ENCODE peak calls at places on chromosomes 1 and 21, in seven cellular contexts. N is HL-60, T is stomach, J is sigmoid colon, G is prostate gland, A is esophagus muscularis mucosa, H is H1. X is an unnamed sample.

GRCh38 chr1:196143602-196144342 is 464.5 kb downstream of the KCNT2 start:
- DNase-seq in J (no peak), A (no peak), H (no peak), T (no peak), N (no peak), G (no peak), X (no peak)

GRCh38 chr1:9035226-9035625 is 9.0 kb upstream of the SLC2A7 start:
- DNase-seq in N (no peak), H (no peak), T (no peak), J (peak), A (no peak), G (no peak), X (no peak)

GRCh38 chr1:211653907-211654553 is 21.4 kb downstream of the NEK2 start:
- DNase-seq in H (no peak), T (no peak), G (no peak), J (no peak), A (no peak), N (no peak), X (no peak)

GRCh38 chr1:187275346-187275745 is 446.6 kb downstream of the PLA2G4A start:
- DNase-seq in A (no peak), N (no peak), J (no peak), G (no peak), T (no peak), H (no peak), X (no peak)

GRCh38 chr1:52305417-52306226 is 60.4 kb downstream of the CC2D1B start:
- DNase-seq in J (no peak), A (no peak), G (no peak), T (no peak), H (no peak), N (no peak), X (no peak)

GRCh38 chr1:6547301-6547700 is 7.0 kb downstream of the NOL9 start:
- DNase-seq in A (no peak), G (no peak), H (no peak), T (no peak), J (no peak), N (no peak), X (no peak)

GRCh38 chr1:30879940-30880339 is 28.6 kb downstream of the SDC3 start:
- DNase-seq in A (no peak), T (no peak), H (no peak), G (no peak), J (no peak), N (no peak), X (no peak)

GRCh38 chr1:7388488-7389185 is 382.5 kb upstream of the VAMP3 start:
- DNase-seq in A (peak), H (peak), J (peak), N (no peak), T (peak), G (no peak), X (no peak)

GRCh38 chr1:209861242-209861641 is 33.5 kb downstream of the UTP25 start:
- DNase-seq in T (no peak), G (no peak), H (no peak), J (no peak), N (no peak), A (no peak), X (no peak)

GRCh38 chr1:166900987-166901386 is 24.9 kb upstream of the TADA1 start:
- DNase-seq in J (no peak), G (no peak), T (no peak), N (no peak), H (no peak), A (no peak), X (no peak)

GRCh38 chr1:241934181-241934815 is 23.3 kb upstream of the BECN2 start:
- DNase-seq in T (no peak), N (no peak), J (peak), A (no peak), G (no peak), H (peak), X (no peak)

GRCh38 chr1:167262820-167263219 is 42.1 kb downstream of the POU2F1 start:
- DNase-seq in N (no peak), T (no peak), A (no peak), J (no peak), G (no peak), H (no peak), X (no peak)

GRCh38 chr21:46119565-46120271 is 21.8 kb downstream of the COL6A2 start:
- DNase-seq in J (peak), A (no peak), G (no peak), T (no peak), N (no peak), H (no peak), X (peak)

GRCh38 chr1:190391582-190391981 is 86.1 kb downstream of the BRINP3 start:
- DNase-seq in H (no peak), A (no peak), G (no peak), T (no peak), N (no peak), J (no peak), X (no peak)

GRCh38 chr1:47533176-47534039 is 95.6 kb downstream of the FOXD2 start:
- DNase-seq in J (peak), A (no peak), T (peak), H (peak), G (peak), N (no peak), X (peak)

GRCh38 chr1:45331436-45332345 is 5.0 kb downstream of the HPDL start:
- DNase-seq in T (no peak), G (no peak), J (no peak), H (no peak), N (no peak), A (no peak), X (no peak)

GRCh38 chr1:26862781-26863676 is at the start of gene SFN:
- DNase-seq in J (no peak), H (peak), A (no peak), N (peak), T (peak), G (peak), X (peak)

GRCh38 chr1:107594541-107594940 is 370.4 kb downstream of the VAV3 start:
- DNase-seq in T (no peak), A (no peak), G (no peak), N (no peak), H (no peak), J (no peak), X (no peak)

GRCh38 chr1:213303286-213303685 is 252.2 kb downstream of the RPS6KC1 start:
- DNase-seq in A (no peak), N (no peak), J (no peak), T (no peak), H (no peak), G (no peak), X (no peak)

GRCh38 chr1:42266253-42267135 is 68.5 kb downstream of the FOXJ3 start:
- DNase-seq in T (no peak), H (peak), N (no peak), J (no peak), G (peak), A (no peak), X (no peak)

GRCh38 chr1:167486090-167486824 is 32.1 kb downstream of the CD247 start:
- DNase-seq in T (no peak), H (no peak), A (no peak), J (no peak), N (no peak), G (no peak), X (no peak)

GRCh38 chr1:30678209-30678608 is 45.2 kb downstream of the MATN1 start:
- DNase-seq in H (no peak), J (no peak), G (no peak), T (no peak), A (no peak), N (no peak), X (no peak)

GRCh38 chr1:72278461-72278860 is 3.9 kb downstream of the NEGR1 start:
- DNase-seq in A (no peak), H (no peak), G (no peak), T (no peak), N (no peak), J (no peak), X (no peak)

GRCh38 chr1:147613506-147613905 is 56.8 kb downstream of the ACP6 start:
- DNase-seq in N (no peak), H (no peak), J (no peak), T (no peak), A (no peak), G (no peak), X (no peak)

GRCh38 chr1:117009132-117009531 is 7.6 kb downstream of the CD101 start:
- DNase-seq in J (no peak), A (no peak), H (no peak), T (no peak), G (no peak), N (peak), X (no peak)

DNA sequence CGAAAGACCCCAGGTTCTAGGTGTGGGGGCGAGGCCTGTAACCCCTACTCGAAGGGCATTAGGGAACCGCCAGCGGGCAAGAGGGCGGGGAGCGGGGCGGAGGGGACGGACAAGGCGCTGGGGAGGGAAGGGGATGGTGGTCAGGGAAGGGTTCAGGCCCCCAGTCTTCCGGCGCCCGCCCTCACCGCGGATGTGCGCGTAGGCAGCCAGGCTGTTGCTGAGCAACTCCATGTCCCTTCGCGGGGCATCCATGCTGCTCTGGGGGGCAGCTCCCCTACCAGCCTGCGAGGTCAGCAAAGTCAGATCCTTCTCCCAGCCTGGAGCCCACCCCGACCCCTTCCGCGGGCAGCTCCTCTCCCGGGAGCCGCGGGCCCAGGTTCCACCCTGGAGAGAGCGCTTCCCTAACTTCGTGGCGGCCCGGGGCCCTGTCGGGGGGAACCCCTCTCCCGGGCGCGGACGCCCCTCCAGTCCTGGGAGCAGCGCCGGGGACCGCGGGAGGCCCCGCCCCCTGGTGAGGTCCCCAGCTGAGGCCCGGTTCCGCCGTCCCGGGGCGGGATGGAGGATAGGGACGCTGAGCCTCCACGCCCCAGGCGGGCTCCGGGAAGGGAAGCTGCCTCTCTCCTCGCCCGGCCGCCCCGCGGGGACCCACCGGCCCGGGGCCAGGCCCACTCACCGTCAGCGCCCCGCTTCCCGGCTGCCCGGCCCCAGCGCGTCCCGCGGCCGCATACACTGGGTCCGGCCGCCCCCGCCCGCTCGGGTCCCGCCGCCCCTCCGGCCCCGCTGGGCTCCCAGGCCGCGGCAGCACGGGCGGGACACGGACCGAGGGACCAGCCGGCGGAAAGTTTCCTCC is 434 bp downstream of the EVA1B start:
- DNase-seq in N (no peak), H (peak), G (no peak), T (peak), A (no peak), J (peak), X (peak)
- TF ChIP-seq POLR2AphosphoS5 in N (no peak), H (peak), G (no peak), T (no peak), A (no peak), J (no peak), X (no peak)

GRCh38 chr21:33325222-33326067 is 675 bp downstream of the IFNAR1 start:
- DNase-seq in J (peak), N (peak), T (peak), H (no peak), A (peak), G (peak), X (peak)
- TF ChIP-seq POLR2AphosphoS5 in J (no peak), N (no peak), T (peak), H (no peak), A (no peak), G (no peak), X (peak)

DNA sequence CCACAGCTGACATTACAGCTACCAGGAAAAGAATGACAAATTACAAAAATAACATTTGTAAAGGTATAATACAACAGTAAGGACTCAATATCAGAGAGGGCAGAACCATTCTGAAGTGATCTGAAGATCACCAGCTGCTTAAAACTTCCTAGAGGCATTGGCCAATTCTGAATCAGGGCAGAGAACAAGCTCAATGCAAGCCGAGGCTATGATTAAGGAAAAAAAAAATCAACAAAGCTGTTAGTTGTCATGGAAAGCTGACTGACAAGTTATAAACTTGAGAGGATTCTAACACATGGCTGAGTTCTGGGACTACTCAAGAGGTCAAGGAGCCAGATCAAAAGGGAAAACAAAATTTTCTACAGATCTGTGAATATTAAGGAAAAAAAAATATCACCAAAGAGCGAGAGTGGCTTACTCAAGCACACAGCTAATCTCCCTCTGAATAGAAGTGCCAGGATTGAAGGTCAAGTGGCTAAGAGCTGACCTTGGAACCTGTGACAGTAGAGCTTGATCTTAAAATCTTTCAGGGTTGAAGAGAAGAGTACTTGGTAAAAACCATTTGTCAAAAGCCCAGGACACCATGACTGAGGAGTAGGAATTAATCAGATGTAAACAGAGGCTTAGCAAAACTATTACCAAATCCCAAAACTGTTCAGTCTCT is 383.4 kb downstream of the USP25 start:
- DNase-seq in J (no peak), N (no peak), A (no peak), T (no peak), H (no peak), G (no peak), X (no peak)
- TF ChIP-seq POLR2AphosphoS5 in J (no peak), N (no peak), A (no peak), T (no peak), H (no peak), G (no peak), X (no peak)

DNA sequence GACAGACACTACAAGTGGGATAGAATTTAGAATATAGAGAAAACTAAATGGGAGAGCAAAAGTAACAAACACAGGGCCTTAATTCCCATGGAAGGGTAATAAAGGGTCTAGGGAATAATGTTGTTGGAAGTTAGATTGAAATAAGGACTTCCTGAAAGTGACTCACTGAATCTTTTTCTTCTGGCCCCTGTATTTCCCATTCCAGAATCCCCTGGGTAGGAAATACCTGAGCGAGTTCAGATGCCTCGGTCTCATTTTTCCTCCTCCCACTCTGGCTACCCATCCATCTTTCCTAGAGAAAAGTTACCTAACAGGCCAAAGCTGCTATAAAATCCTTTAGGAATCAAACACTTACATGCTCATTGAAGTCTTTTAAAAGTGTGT is 3.1 kb upstream of the MEF2D start:
- DNase-seq in A (no peak), N (no peak), G (no peak), J (no peak), H (no peak), T (no peak), X (no peak)
- TF ChIP-seq POLR2AphosphoS5 in A (no peak), N (no peak), G (no peak), J (no peak), H (no peak), T (no peak), X (no peak)

GRCh38 chr1:236681184-236681583 is 5.1 kb upstream of the ACTN2 start:
- DNase-seq in H (no peak), T (no peak), N (no peak), G (no peak), A (peak), J (no peak), X (no peak)
- TF ChIP-seq POLR2AphosphoS5 in H (no peak), T (no peak), N (no peak), G (no peak), A (no peak), J (no peak), X (no peak)

GRCh38 chr1:156458181-156458503 is 42.4 kb downstream of the MEF2D start:
- DNase-seq in H (no peak), T (no peak), J (no peak), A (no peak), N (no peak), G (no peak), X (no peak)

GRCh38 chr1:156461141-156461540 is 39.4 kb downstream of the MEF2D start:
- DNase-seq in N (no peak), T (no peak), J (no peak), H (no peak), G (no peak), A (no peak), X (no peak)

GRCh38 chr1:156462954-156463795 is 37.4 kb downstream of the MEF2D start:
- DNase-seq in G (no peak), T (no peak), J (no peak), H (no peak), A (no peak), N (no peak), X (no peak)

GRCh38 chr1:156461781-156462647 is 38.6 kb downstream of the MEF2D start:
- DNase-seq in A (no peak), J (no peak), T (peak), N (no peak), H (no peak), G (peak), X (peak)

GRCh38 chr1:156460525-156460924 is 40.0 kb downstream of the MEF2D start:
- DNase-seq in G (no peak), N (no peak), J (no peak), H (no peak), T (no peak), A (no peak), X (no peak)
- TF ChIP-seq POLR2AphosphoS5 in G (no peak), N (no peak), J (no peak), H (no peak), T (no peak), A (no peak), X (no peak)

DNA sequence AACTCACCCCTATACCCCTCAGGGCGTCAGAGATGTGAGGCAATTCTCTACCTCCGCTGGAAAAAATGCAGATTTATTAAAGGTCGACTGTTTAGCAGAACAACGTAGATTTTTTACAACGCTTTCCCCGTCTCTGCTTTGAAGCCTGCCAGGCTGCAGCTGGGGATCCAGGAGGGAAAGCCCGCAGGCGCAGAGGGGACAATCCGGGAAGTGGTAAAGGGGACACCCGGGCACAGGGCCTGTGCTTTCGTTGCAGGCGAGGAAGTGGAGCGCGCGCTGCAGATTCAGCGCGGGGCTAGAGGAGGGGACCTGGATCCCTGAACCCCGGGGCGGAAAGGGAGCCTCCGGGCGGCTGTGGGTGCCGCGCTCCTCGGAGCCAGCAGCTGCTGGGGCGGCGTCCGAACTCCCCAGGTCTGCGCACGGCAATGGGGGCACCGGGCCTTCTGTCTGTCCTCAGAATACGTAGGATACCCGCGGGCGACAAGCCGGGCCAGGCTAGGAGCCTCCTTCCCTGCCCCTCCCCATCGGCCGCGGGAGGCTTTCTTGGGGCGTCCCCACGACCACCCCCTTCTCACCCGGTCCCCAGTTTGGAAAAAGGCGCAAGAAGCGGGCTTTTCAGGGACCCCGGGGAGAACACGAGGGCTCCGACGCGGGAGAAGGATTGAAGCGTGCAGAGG is 5.5 kb downstream of the SIM2 start:
- DNase-seq in H (peak), T (no peak), N (no peak), J (peak), G (no peak), A (no peak), X (no peak)
- TF ChIP-seq POLR2AphosphoS5 in H (no peak), T (no peak), N (no peak), J (no peak), G (no peak), A (no peak), X (no peak)